ENCODE peak calls at places on chromosome 17, in seven cellular contexts. One of them, this sample, is unnamed.

GRCh38 chr17:82121660-82122629 is 23.9 kb upstream of the FASN start:
- DNase-seq in uterus: no peak
- DNase-seq in tibial artery: no peak
- DNase-seq in AG09309: no peak
- DNase-seq in tibial nerve: no peak
- DNase-seq in stomach: no peak
- DNase-seq in mesendoderm: no peak
- DNase-seq in this sample: no peak

GRCh38 chr17:13428611-13429042 is 173.1 kb downstream of the HS3ST3A1 start:
- DNase-seq in uterus: no peak
- DNase-seq in tibial artery: no peak
- DNase-seq in AG09309: peak
- DNase-seq in tibial nerve: no peak
- DNase-seq in stomach: no peak
- DNase-seq in mesendoderm: no peak
- DNase-seq in this sample: no peak

GRCh38 chr17:41492351-41492750 is 2.6 kb upstream of the KRT36 start:
- DNase-seq in uterus: peak
- DNase-seq in tibial artery: no peak
- DNase-seq in AG09309: no peak
- DNase-seq in tibial nerve: no peak
- DNase-seq in stomach: no peak
- DNase-seq in mesendoderm: no peak
- DNase-seq in this sample: peak

GRCh38 chr17:70365098-70365583 is 195.8 kb downstream of the KCNJ2 start:
- DNase-seq in uterus: no peak
- DNase-seq in tibial artery: no peak
- DNase-seq in AG09309: no peak
- DNase-seq in tibial nerve: no peak
- DNase-seq in stomach: no peak
- DNase-seq in mesendoderm: peak
- DNase-seq in this sample: no peak

GRCh38 chr17:416293-417206 is 63.9 kb upstream of the RPH3AL start:
- DNase-seq in uterus: no peak
- DNase-seq in tibial artery: no peak
- DNase-seq in AG09309: no peak
- DNase-seq in tibial nerve: no peak
- DNase-seq in stomach: peak
- DNase-seq in mesendoderm: peak
- DNase-seq in this sample: no peak

GRCh38 chr17:330993-331701 is 21.5 kb downstream of the RPH3AL start:
- DNase-seq in uterus: peak
- DNase-seq in tibial artery: peak
- DNase-seq in AG09309: no peak
- DNase-seq in tibial nerve: peak
- DNase-seq in stomach: no peak
- DNase-seq in mesendoderm: peak
- DNase-seq in this sample: peak

GRCh38 chr17:56899403-56899802 is 14.4 kb downstream of the TRIM25 start:
- DNase-seq in uterus: no peak
- DNase-seq in tibial artery: peak
- DNase-seq in AG09309: no peak
- DNase-seq in tibial nerve: no peak
- DNase-seq in stomach: no peak
- DNase-seq in mesendoderm: no peak
- DNase-seq in this sample: no peak

GRCh38 chr17:61309857-61310256 is 89.8 kb upstream of the TBX2 start:
- DNase-seq in uterus: no peak
- DNase-seq in tibial artery: no peak
- DNase-seq in AG09309: peak
- DNase-seq in tibial nerve: no peak
- DNase-seq in stomach: no peak
- DNase-seq in mesendoderm: no peak
- DNase-seq in this sample: no peak

GRCh38 chr17:47013341-47013740 is 34.3 kb upstream of the RPRML start:
- DNase-seq in uterus: no peak
- DNase-seq in tibial artery: no peak
- DNase-seq in AG09309: no peak
- DNase-seq in tibial nerve: no peak
- DNase-seq in stomach: no peak
- DNase-seq in mesendoderm: no peak
- DNase-seq in this sample: no peak

GRCh38 chr17:6047966-6048365 is 22.2 kb upstream of the WSCD1 start:
- DNase-seq in uterus: no peak
- DNase-seq in tibial artery: no peak
- DNase-seq in AG09309: no peak
- DNase-seq in tibial nerve: no peak
- DNase-seq in stomach: no peak
- DNase-seq in mesendoderm: no peak
- DNase-seq in this sample: no peak

GRCh38 chr17:53722407-53722806 is 100.3 kb upstream of the KIF2B start:
- DNase-seq in uterus: no peak
- DNase-seq in tibial artery: no peak
- DNase-seq in AG09309: peak
- DNase-seq in tibial nerve: no peak
- DNase-seq in stomach: no peak
- DNase-seq in mesendoderm: peak
- DNase-seq in this sample: no peak

GRCh38 chr17:46191332-46192210 is 1.7 kb downstream of the KANSL1 start:
- DNase-seq in uterus: no peak
- DNase-seq in tibial artery: peak
- DNase-seq in AG09309: no peak
- DNase-seq in tibial nerve: no peak
- DNase-seq in stomach: no peak
- DNase-seq in mesendoderm: peak
- DNase-seq in this sample: no peak

GRCh38 chr17:4849011-4849536 is 15.9 kb downstream of the MINK1 start:
- DNase-seq in uterus: no peak
- DNase-seq in tibial artery: no peak
- DNase-seq in AG09309: no peak
- DNase-seq in tibial nerve: no peak
- DNase-seq in stomach: no peak
- DNase-seq in mesendoderm: peak
- DNase-seq in this sample: no peak

GRCh38 chr17:76102944-76103273 is 678 bp downstream of the EXOC7 start:
- DNase-seq in uterus: no peak
- DNase-seq in tibial artery: no peak
- DNase-seq in AG09309: no peak
- DNase-seq in tibial nerve: no peak
- DNase-seq in stomach: no peak
- DNase-seq in mesendoderm: no peak
- DNase-seq in this sample: no peak

GRCh38 chr17:76265624-76266243 is 586 bp downstream of the UBALD2 start:
- DNase-seq in uterus: peak
- DNase-seq in tibial artery: peak
- DNase-seq in AG09309: no peak
- DNase-seq in tibial nerve: peak
- DNase-seq in stomach: peak
- DNase-seq in mesendoderm: peak
- DNase-seq in this sample: peak

GRCh38 chr17:19325542-19325941 is 37.0 kb downstream of the B9D1 start:
- DNase-seq in uterus: no peak
- DNase-seq in tibial artery: no peak
- DNase-seq in AG09309: no peak
- DNase-seq in tibial nerve: no peak
- DNase-seq in stomach: no peak
- DNase-seq in mesendoderm: no peak
- DNase-seq in this sample: no peak

GRCh38 chr17:61495161-61495857 is 43.1 kb downstream of the TBX4 start:
- DNase-seq in uterus: no peak
- DNase-seq in tibial artery: no peak
- DNase-seq in AG09309: peak
- DNase-seq in tibial nerve: no peak
- DNase-seq in stomach: no peak
- DNase-seq in mesendoderm: peak
- DNase-seq in this sample: no peak

GRCh38 chr17:1542316-1542715 is 20.3 kb downstream of the PITPNA start:
- DNase-seq in uterus: no peak
- DNase-seq in tibial artery: no peak
- DNase-seq in AG09309: no peak
- DNase-seq in tibial nerve: no peak
- DNase-seq in stomach: no peak
- DNase-seq in mesendoderm: peak
- DNase-seq in this sample: no peak

GRCh38 chr17:31067699-31068184 is 27.0 kb upstream of the NF1 start:
- DNase-seq in uterus: no peak
- DNase-seq in tibial artery: no peak
- DNase-seq in AG09309: peak
- DNase-seq in tibial nerve: no peak
- DNase-seq in stomach: no peak
- DNase-seq in mesendoderm: no peak
- DNase-seq in this sample: no peak

GRCh38 chr17:15456972-15457722 is 10.3 kb downstream of the CDRT4 start:
- DNase-seq in uterus: peak
- DNase-seq in tibial artery: peak
- DNase-seq in AG09309: peak
- DNase-seq in tibial nerve: peak
- DNase-seq in stomach: no peak
- DNase-seq in mesendoderm: peak
- DNase-seq in this sample: peak

GRCh38 chr17:43383372-43383771 is 15.4 kb upstream of the ARL4D start:
- DNase-seq in uterus: no peak
- DNase-seq in tibial artery: no peak
- DNase-seq in AG09309: no peak
- DNase-seq in tibial nerve: no peak
- DNase-seq in stomach: no peak
- DNase-seq in mesendoderm: no peak
- DNase-seq in this sample: no peak

GRCh38 chr17:5630434-5630833 is 46.1 kb upstream of the NLRP1 start:
- DNase-seq in uterus: no peak
- DNase-seq in tibial artery: no peak
- DNase-seq in AG09309: peak
- DNase-seq in tibial nerve: no peak
- DNase-seq in stomach: no peak
- DNase-seq in mesendoderm: no peak
- DNase-seq in this sample: no peak

GRCh38 chr17:67831268-67831667 is 6.0 kb downstream of the BPTF start:
- DNase-seq in uterus: no peak
- DNase-seq in tibial artery: no peak
- DNase-seq in AG09309: no peak
- DNase-seq in tibial nerve: no peak
- DNase-seq in stomach: no peak
- DNase-seq in mesendoderm: no peak
- DNase-seq in this sample: no peak

GRCh38 chr17:78781339-78782304 is at the start of gene CYTH1:
- DNase-seq in uterus: peak
- DNase-seq in tibial artery: peak
- DNase-seq in AG09309: no peak
- DNase-seq in tibial nerve: no peak
- DNase-seq in stomach: peak
- DNase-seq in mesendoderm: peak
- DNase-seq in this sample: peak

GRCh38 chr17:3846739-3847670 is 959 bp upstream of the NCBP3 start:
- DNase-seq in uterus: no peak
- DNase-seq in tibial artery: no peak
- DNase-seq in AG09309: no peak
- DNase-seq in tibial nerve: no peak
- DNase-seq in stomach: no peak
- DNase-seq in mesendoderm: no peak
- DNase-seq in this sample: no peak
- H3K4me3 ChIP-seq in uterus: no peak
- H3K4me3 ChIP-seq in tibial artery: no peak
- H3K4me3 ChIP-seq in AG09309: no peak
- H3K4me3 ChIP-seq in tibial nerve: no peak
- H3K4me3 ChIP-seq in stomach: peak
- H3K4me3 ChIP-seq in mesendoderm: no peak
- H3K4me3 ChIP-seq in this sample: peak

DNA sequence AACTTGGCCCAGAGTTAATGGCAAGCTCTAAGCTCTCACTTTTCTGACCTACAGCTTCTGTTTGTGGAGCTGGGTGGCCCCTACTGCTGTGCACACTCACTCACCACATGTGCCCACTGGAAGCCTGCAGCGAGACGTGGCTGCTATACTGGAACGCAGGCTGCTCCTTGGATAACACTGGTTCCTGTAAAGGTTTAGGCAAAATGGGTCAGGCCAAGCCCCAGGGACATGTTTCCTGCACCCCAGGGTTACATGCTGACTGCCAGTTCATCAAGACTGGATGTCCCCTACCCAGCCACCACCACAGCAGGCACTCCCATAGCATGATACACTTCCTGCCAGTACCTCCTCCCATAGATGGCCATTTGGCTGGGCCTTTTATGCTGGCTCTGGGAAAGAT is 8.3 kb downstream of the POLDIP2 start:
- DNase-seq in uterus: no peak
- DNase-seq in tibial artery: no peak
- DNase-seq in AG09309: no peak
- DNase-seq in tibial nerve: no peak
- DNase-seq in stomach: no peak
- DNase-seq in mesendoderm: no peak
- DNase-seq in this sample: no peak
- H3K4me3 ChIP-seq in uterus: no peak
- H3K4me3 ChIP-seq in tibial artery: no peak
- H3K4me3 ChIP-seq in AG09309: no peak
- H3K4me3 ChIP-seq in tibial nerve: no peak
- H3K4me3 ChIP-seq in stomach: no peak
- H3K4me3 ChIP-seq in mesendoderm: no peak
- H3K4me3 ChIP-seq in this sample: no peak

GRCh38 chr17:9217151-9218067 is 196.1 kb downstream of the NTN1 start:
- DNase-seq in uterus: no peak
- DNase-seq in tibial artery: no peak
- DNase-seq in AG09309: peak
- DNase-seq in tibial nerve: no peak
- DNase-seq in stomach: no peak
- DNase-seq in mesendoderm: peak
- DNase-seq in this sample: no peak
- H3K4me3 ChIP-seq in uterus: no peak
- H3K4me3 ChIP-seq in tibial artery: no peak
- H3K4me3 ChIP-seq in AG09309: no peak
- H3K4me3 ChIP-seq in tibial nerve: no peak
- H3K4me3 ChIP-seq in stomach: no peak
- H3K4me3 ChIP-seq in mesendoderm: no peak
- H3K4me3 ChIP-seq in this sample: no peak

DNA sequence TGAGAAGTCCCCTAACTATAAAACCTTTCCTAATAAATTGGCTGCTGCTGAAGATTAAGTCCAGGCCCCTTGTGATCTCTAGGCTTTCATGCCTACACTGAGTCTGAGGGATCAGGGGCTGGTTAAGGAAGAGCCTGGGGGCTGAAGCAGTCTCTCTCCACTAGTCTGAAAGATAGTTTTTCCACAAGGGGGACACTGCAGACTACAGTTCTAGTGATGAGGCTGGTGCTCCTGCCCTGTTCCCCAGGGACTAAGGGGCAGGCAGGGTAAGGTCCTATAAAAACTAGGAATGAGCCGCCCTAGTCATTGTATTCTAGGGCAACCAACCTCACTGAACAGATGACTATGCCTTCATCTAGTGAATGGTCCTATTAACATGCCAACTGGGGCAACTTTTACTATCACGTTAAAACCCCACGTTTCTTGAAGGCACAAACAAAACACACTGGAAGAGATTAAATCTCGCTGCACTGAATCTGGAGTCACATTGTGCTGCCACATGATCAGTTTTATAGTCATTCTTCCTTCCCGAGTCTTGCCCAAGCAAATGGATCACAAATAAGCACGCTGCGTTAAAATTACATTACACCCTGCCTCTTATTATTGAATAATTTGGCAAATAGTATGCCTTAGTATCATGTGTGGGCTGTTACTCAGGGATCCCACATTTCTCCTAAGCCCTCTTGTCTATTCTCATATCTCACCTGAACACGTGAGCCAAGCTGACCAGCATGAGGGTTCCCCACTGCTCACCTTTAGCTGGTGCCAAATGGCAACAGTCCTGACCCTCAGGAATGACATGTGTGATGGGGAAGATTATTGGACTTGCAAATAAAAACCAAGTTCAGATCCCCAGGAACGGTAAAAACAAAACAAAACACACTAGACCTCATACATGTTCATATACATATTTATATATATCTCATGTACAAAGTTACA is 95.4 kb upstream of the TOB1 start:
- DNase-seq in uterus: no peak
- DNase-seq in tibial artery: no peak
- DNase-seq in AG09309: no peak
- DNase-seq in tibial nerve: no peak
- DNase-seq in stomach: no peak
- DNase-seq in mesendoderm: no peak
- DNase-seq in this sample: no peak
- H3K4me3 ChIP-seq in uterus: no peak
- H3K4me3 ChIP-seq in tibial artery: no peak
- H3K4me3 ChIP-seq in AG09309: no peak
- H3K4me3 ChIP-seq in tibial nerve: no peak
- H3K4me3 ChIP-seq in stomach: no peak
- H3K4me3 ChIP-seq in mesendoderm: no peak
- H3K4me3 ChIP-seq in this sample: no peak